ENCODE peak calls at places on chromosomes 2 and 18, in ten cellular contexts. Z is esophagus squamous epithelium, V is mucosa of descending colon, G is kidney, U is right lobe of liver, L is IMR-90, Q is astrocyte of the cerebellum, X is A549, F is brain microvascular endothelial cell, T is thoracic aorta. R is an unnamed sample.

GRCh38 chr18:48599391-48599790 is 60.6 kb downstream of the CTIF start:
- DNase-seq in Z (no peak), V (no peak), G (no peak), U (no peak), L (peak; percentile 55), Q (no peak), X (no peak), F (no peak), T (no peak), R (no peak)

GRCh38 chr2:222690564-222691200 is 19.2 kb downstream of the MOGAT1 start:
- DNase-seq in Z (no peak), V (peak; percentile 71), G (peak; percentile 81), U (peak; percentile 75), L (peak; percentile 78), Q (peak; percentile 49), X (peak; percentile 83), F (peak; percentile 56), T (no peak), R (no peak)

GRCh38 chr2:240601831-240602160 is 15.3 kb downstream of the CAPN10 start:
- DNase-seq in Z (no peak), V (peak; percentile 51), G (peak; percentile 72), U (peak; percentile 44), L (no peak), Q (no peak), X (no peak), F (no peak), T (no peak), R (no peak)

GRCh38 chr18:37566479-37567060 is 972 bp upstream of the CELF4 start:
- DNase-seq in Z (no peak), V (no peak), G (no peak), U (no peak), L (no peak), Q (no peak), X (no peak), F (no peak), T (no peak), R (no peak)

GRCh38 chr2:207935991-207936370 is 89.3 kb downstream of the PLEKHM3 start:
- DNase-seq in Z (no peak), V (no peak), G (no peak), U (no peak), L (no peak), Q (no peak), X (no peak), F (no peak), T (no peak), R (no peak)

GRCh38 chr2:213475433-213475832 is 191.2 kb downstream of the SPAG16 start:
- DNase-seq in Z (no peak), V (no peak), G (no peak), U (no peak), L (peak; percentile 1), Q (no peak), X (no peak), F (no peak), T (no peak), R (no peak)

GRCh38 chr2:33242845-33243244 is 233.6 kb upstream of the RASGRP3 start:
- DNase-seq in Z (no peak), V (no peak), G (no peak), U (no peak), L (peak; percentile 90), Q (peak; percentile 68), X (peak; percentile 42), F (peak; percentile 85), T (no peak), R (no peak)

GRCh38 chr18:55086931-55087330 is 127.7 kb upstream of the CCDC68 start:
- DNase-seq in Z (no peak), V (no peak), G (no peak), U (no peak), L (no peak), Q (no peak), X (no peak), F (no peak), T (no peak), R (no peak)

GRCh38 chr2:98027535-98027934 is 31.8 kb upstream of the TMEM131 start:
- DNase-seq in Z (no peak), V (no peak), G (no peak), U (no peak), L (no peak), Q (no peak), X (no peak), F (no peak), T (no peak), R (no peak)

GRCh38 chr2:96329416-96329815 is 4.3 kb downstream of the ITPRIPL1 start:
- DNase-seq in Z (no peak), V (no peak), G (no peak), U (no peak), L (peak; percentile 48), Q (peak; percentile 47), X (no peak), F (no peak), T (no peak), R (peak; percentile 29)

GRCh38 chr18:57561728-57562423 is 24.6 kb downstream of the FECH start:
- DNase-seq in Z (no peak), V (no peak), G (no peak), U (no peak), L (peak; percentile 55), Q (peak; percentile 13), X (peak; percentile 32), F (peak; percentile 50), T (no peak), R (peak; percentile 49)

GRCh38 chr2:197107291-197108269 is 181.1 kb upstream of the PGAP1 start:
- DNase-seq in Z (no peak), V (no peak), G (no peak), U (peak; percentile 63), L (peak; percentile 69), Q (no peak), X (peak; percentile 53), F (peak; percentile 56), T (no peak), R (no peak)

DNA sequence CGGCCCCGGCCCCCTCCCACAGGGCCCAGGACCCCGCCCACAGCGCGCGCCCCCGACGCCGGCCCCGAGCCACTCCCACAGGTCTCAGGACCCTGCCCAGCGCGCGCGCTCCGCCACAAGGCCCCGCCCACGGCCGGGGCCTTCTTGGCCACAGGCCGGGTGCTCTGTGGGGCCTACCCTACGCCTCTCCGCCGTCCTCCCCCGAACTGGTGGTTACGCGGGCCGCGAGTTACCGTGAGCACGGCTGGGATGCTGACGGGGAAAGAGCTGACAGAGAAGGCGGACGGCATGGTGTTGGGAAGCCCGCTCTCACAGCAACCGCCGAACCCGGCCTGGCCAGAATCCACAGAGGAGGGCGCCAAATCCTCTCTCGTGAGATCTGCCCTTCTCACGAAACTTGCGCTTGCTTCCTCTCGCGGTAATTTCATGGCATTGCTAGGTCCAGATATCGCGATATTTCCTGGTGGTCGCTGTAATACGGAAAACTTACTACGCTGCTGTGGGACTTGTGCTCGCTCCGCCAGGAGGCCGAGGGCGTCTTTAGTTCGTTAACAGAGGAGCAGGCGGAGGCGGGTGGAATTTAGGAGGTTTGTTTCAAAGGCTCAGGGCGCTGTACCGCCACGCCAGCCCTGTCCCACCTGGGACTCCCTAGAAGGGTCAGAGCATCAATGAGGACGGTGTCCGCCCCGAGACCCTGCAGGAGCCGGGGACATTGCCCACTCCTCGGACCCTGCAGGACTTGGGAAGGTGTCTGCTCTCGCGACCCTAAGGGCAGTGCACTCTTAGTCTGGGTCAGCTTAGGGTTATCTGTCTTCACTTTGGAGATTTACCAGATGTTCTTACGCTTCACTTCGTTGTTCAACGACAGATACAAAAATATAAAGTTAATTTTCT is at the start of gene TMEM18:
- DNase-seq in Z (peak; percentile 99), V (no peak), G (no peak), U (no peak), L (peak; percentile 99), Q (peak; percentile 99), X (peak; percentile 100), F (peak; percentile 98), T (peak; percentile 90), R (peak; percentile 99)
- TF ChIP-seq CTCF in Z (peak; percentile 21), V (no peak), G (peak; percentile 25), U (no peak), L (peak; percentile 32), Q (peak; percentile 33), X (peak; percentile 19), F (peak; percentile 54), T (no peak), R (no peak)

GRCh38 chr18:8949206-8949605 is 153.3 kb upstream of the NDUFV2 start:
- DNase-seq in Z (no peak), V (no peak), G (no peak), U (no peak), L (peak; percentile 48), Q (no peak), X (no peak), F (no peak), T (no peak), R (no peak)
- H3K4me3 ChIP-seq in Z (no peak overlapping the region), V (no peak overlapping the region), G (no peak overlapping the region), U (no peak overlapping the region), L (peak overlapping the region; percentile 4), Q (no peak overlapping the region), X (no peak overlapping the region), F (no peak overlapping the region), T (no peak overlapping the region), R (peak overlapping the region; percentile 37)

GRCh38 chr18:51278045-51278649 is 80.7 kb upstream of the MEX3C start:
- DNase-seq in Z (no peak), V (no peak), G (no peak), U (peak; percentile 60), L (no peak), Q (no peak), X (peak; percentile 57), F (peak; percentile 38), T (no peak), R (peak; percentile 7)
- TF ChIP-seq CTCF in Z (peak; percentile 30), V (no peak), G (peak; percentile 67), U (peak; percentile 37), L (peak; percentile 11), Q (peak; percentile 56), X (peak; percentile 57), F (peak; percentile 83), T (peak; percentile 13), R (peak; percentile 65)

GRCh38 chr2:171214093-171214492 is 53.4 kb upstream of the TLK1 start:
- DNase-seq in Z (no peak), V (no peak), G (no peak), U (no peak), L (no peak), Q (no peak), X (no peak), F (no peak), T (no peak), R (no peak)
- H3K4me3 ChIP-seq in Z (no peak overlapping the region), V (no peak overlapping the region), G (no peak overlapping the region), U (no peak overlapping the region), L (no peak overlapping the region), Q (no peak overlapping the region), X (no peak overlapping the region), F (no peak overlapping the region), T (no peak overlapping the region), R (no peak overlapping the region)

GRCh38 chr2:201715459-201715858 is 17.0 kb upstream of the MPP4 start:
- DNase-seq in Z (no peak), V (peak; percentile 71), G (no peak), U (peak; percentile 78), L (no peak), Q (no peak), X (no peak), F (no peak), T (no peak), R (no peak)
- TF ChIP-seq CTCF in Z (no peak), V (no peak), G (no peak), U (peak; percentile 48), L (no peak), Q (no peak), X (peak; percentile 5), F (no peak), T (no peak), R (no peak)